ENCODE peak calls at places on chromosomes 11 and 22, in five cellular contexts. H, I, U, K and T are unnamed samples.

GRCh38 chr11:116703421-116703820 is 69.4 kb downstream of the BUD13 start:
- DNase-seq in H (no peak), K (no peak), I (no peak), U (peak; percentile 21), T (no peak)

GRCh38 chr22:41286639-41287091 is 678 bp upstream of the RANGAP1 start:
- DNase-seq in U (no peak), H (no peak), I (peak; percentile 22), K (no peak), T (peak; percentile 53)

GRCh38 chr11:83156150-83156995 is 558 bp upstream of the PCF11 start:
- DNase-seq in K (peak; percentile 100), I (peak; percentile 100), H (peak; percentile 99), U (peak; percentile 100), T (peak; percentile 99)

GRCh38 chr11:3803726-3804510 is 4.4 kb upstream of the PGAP2 start:
- DNase-seq in U (no peak), H (no peak), I (peak; percentile 20), K (peak; percentile 49), T (no peak)

GRCh38 chr11:28318861-28319260 is 210.7 kb downstream of the METTL15 start:
- DNase-seq in K (no peak), H (no peak), U (no peak), I (no peak), T (no peak)

GRCh38 chr22:36964110-36964509 is 50.7 kb downstream of the CSF2RB start:
- DNase-seq in H (no peak), I (no peak), K (no peak), U (no peak), T (no peak)

GRCh38 chr11:77602385-77603105 is 12.8 kb downstream of the AQP11 start:
- DNase-seq in K (peak; percentile 68), U (no peak), I (peak; percentile 72), H (no peak), T (no peak)

GRCh38 chr11:75562836-75563484 is 907 bp downstream of the SERPINH1 start:
- DNase-seq in U (peak; percentile 26), I (peak; percentile 40), K (no peak), H (no peak), T (no peak)

GRCh38 chr11:124669193-124669592 is 4.3 kb downstream of the SIAE start:
- DNase-seq in H (no peak), I (peak; percentile 48), U (peak; percentile 32), K (no peak), T (no peak)

GRCh38 chr22:35923026-35923425 is 105.6 kb downstream of the RBFOX2 start:
- DNase-seq in H (no peak), I (no peak), K (no peak), U (no peak), T (no peak)

GRCh38 chr11:12693075-12693473 is 18.9 kb downstream of the TEAD1 start:
- DNase-seq in H (no peak), U (no peak), I (peak; percentile 46), K (no peak), T (no peak)

GRCh38 chr11:74559110-74559933 is 33.1 kb upstream of the POLD3 start:
- DNase-seq in I (no peak), U (no peak), K (no peak), H (no peak), T (peak; percentile 29)

GRCh38 chr11:130197386-130198035 is 37.9 kb downstream of the ST14 start:
- DNase-seq in K (no peak), I (no peak), U (no peak), H (no peak), T (no peak)

GRCh38 chr11:68120212-68121066 is 749 bp downstream of the CHKA start:
- DNase-seq in H (no peak), U (peak; percentile 73), I (no peak), K (no peak), T (peak; percentile 75)

GRCh38 chr22:45612451-45612901 is 59.2 kb upstream of the ATXN10 start:
- DNase-seq in H (no peak), I (no peak), K (peak; percentile 63), U (no peak), T (no peak)

GRCh38 chr22:20429254-20430100 is 8.1 kb downstream of the SCARF2 start:
- DNase-seq in H (no peak), U (peak; percentile 73), K (no peak), I (no peak), T (peak; percentile 70)

GRCh38 chr11:66479741-66480115 is 506 bp upstream of the DPP3 start:
- DNase-seq in U (no peak), I (no peak), H (no peak), K (no peak), T (no peak)

GRCh38 chr11:73114835-73115220 is 27.3 kb downstream of the FCHSD2 start:
- DNase-seq in I (no peak), K (no peak), U (no peak), H (no peak), T (no peak)

GRCh38 chr11:67640021-67640757 is 626 bp upstream of the TBX10 start:
- DNase-seq in K (no peak), H (no peak), I (peak; percentile 71), U (peak; percentile 86), T (peak; percentile 88)

GRCh38 chr22:40417041-40417440 is 46.6 kb downstream of the SGSM3 start:
- DNase-seq in I (no peak), U (no peak), K (no peak), H (no peak), T (no peak)

GRCh38 chr11:40425168-40425567 is 1034.3 kb downstream of the LRRC4C start:
- DNase-seq in I (no peak), U (no peak), H (no peak), K (no peak), T (no peak)

GRCh38 chr11:9384535-9385287 is at the start of gene IPO7:
- DNase-seq in U (peak; percentile 92), K (peak; percentile 53), I (peak; percentile 95), H (peak; percentile 78), T (peak; percentile 93)

GRCh38 chr11:65355013-65355775 is 643 bp downstream of the TIGD3 start:
- DNase-seq in H (no peak), K (no peak), U (peak; percentile 38), I (no peak), T (peak; percentile 48)

GRCh38 chr11:57277845-57278720 is 41.0 kb upstream of the APLNR start:
- DNase-seq in K (no peak), U (peak; percentile 76), H (peak; percentile 66), I (peak; percentile 89), T (peak; percentile 78)

GRCh38 chr22:45934659-45935341 is 42.2 kb downstream of the WNT7B start:
- DNase-seq in H (no peak), K (peak; percentile 74), U (peak; percentile 39), I (peak; percentile 92), T (no peak)

GRCh38 chr11:59336176-59336575 is 22.5 kb upstream of the OR5AN1 start:
- DNase-seq in U (no peak), I (no peak), K (no peak), H (no peak), T (no peak)

GRCh38 chr22:36258750-36259619 is 6.1 kb downstream of the APOL1 start:
- DNase-seq in K (no peak), I (no peak), H (peak; percentile 33), U (no peak), T (no peak)

GRCh38 chr11:64348611-64349387 is 8.8 kb downstream of the CCDC88B start:
- DNase-seq in U (no peak), K (no peak), H (no peak), I (no peak), T (no peak)

GRCh38 chr11:69934861-69935494 is 115.8 kb upstream of the FGF3 start:
- DNase-seq in H (no peak), K (no peak), U (no peak), I (peak; percentile 53), T (peak; percentile 46)

DNA sequence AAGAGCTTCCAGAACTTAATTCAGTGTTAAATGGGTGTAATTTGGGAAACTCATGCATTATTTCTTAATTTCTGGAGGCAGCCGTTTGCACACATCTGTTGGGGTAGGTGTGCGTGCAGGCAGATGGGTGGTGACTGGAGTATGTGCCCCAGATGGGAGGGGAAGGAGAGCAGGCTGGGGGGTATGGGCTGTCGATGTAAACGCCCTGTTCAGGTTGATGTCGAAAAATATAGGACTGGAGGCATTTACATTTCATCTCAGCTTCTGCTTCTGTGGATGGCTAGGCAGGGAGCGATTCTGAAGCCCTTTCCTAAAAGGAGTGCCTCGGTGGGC is 13.8 kb upstream of the SHISAL1 start:
- DNase-seq in I (no peak), K (no peak), H (no peak), U (no peak), T (no peak)
- H3K4me3 ChIP-seq in I (peak overlapping the region; percentile 37), K (peak overlapping the region; percentile 40), H (no peak overlapping the region), U (no peak overlapping the region), T (peak overlapping the region; percentile 44)

GRCh38 chr11:122755941-122756340 is 82.4 kb upstream of the CRTAM start:
- DNase-seq in I (no peak), U (no peak), H (no peak), K (no peak), T (no peak)

GRCh38 chr11:122754028-122754427 is 84.3 kb upstream of the CRTAM start:
- DNase-seq in H (no peak), K (no peak), I (no peak), U (no peak), T (no peak)

GRCh38 chr11:122756417-122756816 is 81.9 kb upstream of the CRTAM start:
- DNase-seq in I (no peak), K (no peak), U (no peak), H (no peak), T (peak; percentile 64)

GRCh38 chr11:122754553-122755322 is 83.6 kb upstream of the CRTAM start:
- DNase-seq in I (no peak), U (peak; percentile 13), H (peak; percentile 16), K (no peak), T (no peak)

GRCh38 chr11:122755409-122755808 is 82.9 kb upstream of the CRTAM start:
- DNase-seq in H (no peak), K (no peak), U (no peak), I (no peak), T (no peak)
- H3K4me3 ChIP-seq in H (no peak overlapping the region), K (no peak overlapping the region), U (no peak overlapping the region), I (no peak overlapping the region), T (no peak overlapping the region)

GRCh38 chr11:46382644-46383403 is 1.4 kb downstream of the MDK start:
- DNase-seq in I (peak; percentile 75), U (peak; percentile 53), K (no peak), H (no peak), T (no peak)
- H3K4me3 ChIP-seq in I (no peak overlapping the region), U (no peak overlapping the region), K (no peak overlapping the region), H (peak overlapping the region; percentile 73), T (no peak overlapping the region)

GRCh38 chr11:27055065-27055682 is 14.6 kb downstream of the BBOX1 start:
- DNase-seq in K (no peak), H (no peak), I (peak; percentile 78), U (no peak), T (no peak)

GRCh38 chr11:27064086-27064485 is 23.5 kb downstream of the BBOX1 start:
- DNase-seq in K (no peak), H (no peak), I (no peak), U (no peak), T (no peak)

GRCh38 chr11:27058456-27058855 is 17.8 kb downstream of the BBOX1 start:
- DNase-seq in H (no peak), U (no peak), I (no peak), K (peak; percentile 59), T (no peak)

GRCh38 chr11:27059431-27059830 is 18.8 kb downstream of the BBOX1 start:
- DNase-seq in I (no peak), U (no peak), K (no peak), H (no peak), T (no peak)

DNA sequence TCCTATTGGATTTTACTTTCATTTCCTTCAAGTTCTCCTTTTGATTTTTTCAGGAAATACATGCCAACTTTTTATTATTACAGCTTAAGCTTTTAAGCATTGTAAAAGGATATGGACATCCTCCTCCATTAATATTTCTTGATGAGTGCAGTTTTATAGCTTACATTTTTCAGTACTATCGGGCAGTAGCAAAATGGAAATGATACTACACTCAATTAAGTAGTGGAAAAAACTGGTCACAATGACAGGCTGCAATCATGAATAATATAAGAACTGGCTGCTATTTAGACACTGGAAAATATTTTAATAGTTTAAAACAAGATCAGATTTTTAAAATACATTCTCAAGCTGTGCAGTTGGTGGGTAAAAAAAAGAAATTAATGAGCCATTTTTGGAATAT is 20.5 kb downstream of the BBOX1 start:
- DNase-seq in U (no peak), K (no peak), I (no peak), H (no peak), T (no peak)
- H3K4me3 ChIP-seq in U (no peak overlapping the region), K (no peak overlapping the region), I (no peak overlapping the region), H (no peak overlapping the region), T (no peak overlapping the region)